ENCODE peak calls at places on chromosomes 16 and 17, in four cellular contexts. P, H, T and Q are unnamed samples.

GRCh38 chr17:6496636-6497441 is 52.6 kb downstream of the PIMREG start:
- DNase-seq in H (no peak), T (no peak), P (no peak), Q (no peak)

GRCh38 chr16:12184419-12184831 is 207.9 kb downstream of the SNX29 start:
- DNase-seq in P (no peak), H (no peak), T (no peak), Q (no peak)

GRCh38 chr16:85080923-85081498 is 31.3 kb downstream of the CIBAR2 start:
- DNase-seq in T (no peak), P (no peak), H (no peak), Q (no peak)

GRCh38 chr17:53313746-53314145 is 509.0 kb upstream of the KIF2B start:
- DNase-seq in T (no peak), H (no peak), P (no peak), Q (no peak)

GRCh38 chr17:49459401-49459984 is 35.6 kb upstream of the NGFR start:
- DNase-seq in H (no peak), P (no peak), T (no peak), Q (no peak)

GRCh38 chr16:11361751-11362742 is 16.8 kb downstream of the RMI2 start:
- DNase-seq in H (no peak), P (peak), T (no peak), Q (no peak)

GRCh38 chr16:29663829-29664132 is 734 bp downstream of the SPN start:
- DNase-seq in P (no peak), T (no peak), H (no peak), Q (no peak)

GRCh38 chr17:71287246-71287828 is 833.5 kb upstream of the SOX9 start:
- DNase-seq in P (no peak), T (peak), H (no peak), Q (peak)

GRCh38 chr17:79046501-79047280 is 22.7 kb downstream of the C1QTNF1 start:
- DNase-seq in H (no peak), T (no peak), P (no peak), Q (no peak)

GRCh38 chr16:77775911-77776909 is 12.2 kb upstream of the VAT1L start:
- DNase-seq in P (peak), T (no peak), H (no peak), Q (no peak)

GRCh38 chr17:51391992-51392654 is 131.8 kb downstream of the UTP18 start:
- DNase-seq in H (no peak), P (no peak), T (no peak), Q (no peak)

GRCh38 chr17:78617371-78618061 is 40.3 kb upstream of the DNAH17 start:
- DNase-seq in P (peak), T (no peak), H (no peak), Q (no peak)

GRCh38 chr17:57135026-57135747 is 50.1 kb downstream of the AKAP1 start:
- DNase-seq in T (no peak), P (no peak), H (no peak), Q (no peak)

GRCh38 chr17:30379303-30380105 is 777 bp downstream of the CPD start:
- DNase-seq in H (no peak), T (no peak), P (peak), Q (no peak)

GRCh38 chr16:626787-627457 is 3.9 kb upstream of the WFIKKN1 start:
- DNase-seq in T (no peak), H (peak), P (peak), Q (no peak)

GRCh38 chr17:82108999-82109480 is 11.0 kb upstream of the FASN start:
- DNase-seq in P (no peak), T (no peak), H (no peak), Q (no peak)

GRCh38 chr17:31111183-31111582 is 16.4 kb downstream of the NF1 start:
- DNase-seq in H (no peak), P (no peak), T (no peak), Q (no peak)

GRCh38 chr17:81733507-81734404 is 21.7 kb downstream of the SLC25A10 start:
- DNase-seq in P (peak), T (peak), H (no peak), Q (peak)

GRCh38 chr16:58649707-58650106 is 20.1 kb upstream of the CNOT1 start:
- DNase-seq in T (no peak), H (no peak), P (no peak), Q (no peak)

GRCh38 chr16:57704905-57705852 is 10.6 kb downstream of the DRC7 start:
- DNase-seq in H (no peak), T (no peak), P (no peak), Q (no peak)

GRCh38 chr16:75559564-75560372 is 3.7 kb upstream of the TMEM231 start:
- DNase-seq in H (no peak), T (no peak), P (peak), Q (no peak)

GRCh38 chr16:77993586-77993985 is 28.8 kb upstream of the CLEC3A start:
- DNase-seq in T (no peak), P (no peak), H (no peak), Q (no peak)

GRCh38 chr16:83215417-83216001 is 588.7 kb downstream of the CDH13 start:
- DNase-seq in T (no peak), H (no peak), P (peak), Q (no peak)

GRCh38 chr16:49556252-49557069 is 182.9 kb downstream of the C16orf78 start:
- DNase-seq in P (peak), H (no peak), T (peak), Q (no peak)

GRCh38 chr16:74455619-74456289 is 34.5 kb upstream of the CLEC18B start:
- DNase-seq in H (no peak), P (peak), T (no peak), Q (no peak)

GRCh38 chr16:55698331-55698730 is 42.5 kb downstream of the SLC6A2 start:
- DNase-seq in T (no peak), P (no peak), H (no peak), Q (no peak)

GRCh38 chr17:13885550-13885949 is 183.8 kb upstream of the COX10 start:
- DNase-seq in P (no peak), H (no peak), T (no peak), Q (no peak)

GRCh38 chr16:77840093-77840492 is 51.7 kb downstream of the VAT1L start:
- DNase-seq in H (no peak), P (no peak), T (no peak), Q (no peak)

GRCh38 chr17:73091770-73092517 is 544 bp downstream of the SLC39A11 start:
- DNase-seq in P (peak), H (no peak), T (no peak), Q (no peak)